ENCODE peak calls at places on chromosomes 2 and 18, in six cellular contexts. V is endothelial cell of umbilical vein, Q is A549, P is HepG2, L is K562, M is GM12878. W is an unnamed sample.

GRCh38 chr2:30621836-30622235 is 174.8 kb downstream of the LCLAT1 start:
- DNase-seq in M (no peak), V (no peak), L (no peak), Q (no peak), P (no peak), W (no peak)

GRCh38 chr2:143015681-143016080 is 113.5 kb upstream of the ARHGAP15 start:
- DNase-seq in Q (no peak), L (no peak), P (no peak), V (no peak), M (no peak), W (no peak)

GRCh38 chr18:53701697-53702096 is 522.8 kb downstream of the MBD2 start:
- DNase-seq in Q (no peak), M (no peak), L (no peak), P (no peak), V (no peak), W (no peak)

GRCh38 chr2:147439986-147440385 is 404.8 kb upstream of the ACVR2A start:
- DNase-seq in Q (no peak), V (no peak), M (no peak), L (no peak), P (no peak), W (no peak)

GRCh38 chr2:127504552-127505460 is 21.5 kb downstream of the IWS1 start:
- DNase-seq in P (no peak), L (no peak), V (no peak), M (no peak), Q (no peak), W (no peak)

GRCh38 chr2:128630974-128631697 is 312.5 kb upstream of the HS6ST1 start:
- DNase-seq in L (no peak), M (no peak), V (no peak), P (no peak), Q (no peak), W (no peak)

GRCh38 chr2:29097569-29097968 is 17.6 kb upstream of the CLIP4 start:
- DNase-seq in Q (no peak), P (no peak), V (no peak), L (no peak), M (no peak), W (no peak)

GRCh38 chr2:224222320-224222719 is 179.6 kb downstream of the FAM124B start:
- DNase-seq in Q (no peak), P (no peak), V (peak; percentile 32), L (no peak), M (no peak), W (no peak)

GRCh38 chr2:133414486-133415209 is 153.6 kb downstream of the NCKAP5 start:
- DNase-seq in Q (no peak), P (no peak), V (no peak), M (no peak), L (no peak), W (no peak)
- TF ChIP-seq MAX in Q (no peak), P (no peak), V (no peak), M (no peak), L (no peak), W (no peak)

GRCh38 chr2:73561422-73561821 is 80.8 kb downstream of the NAT8 start:
- DNase-seq in M (no peak), L (no peak), Q (no peak), V (no peak), P (no peak), W (no peak)
- TF ChIP-seq MYC in M (no peak), L (no peak), Q (no peak), V (no peak), P (no peak), W (no peak)

DNA sequence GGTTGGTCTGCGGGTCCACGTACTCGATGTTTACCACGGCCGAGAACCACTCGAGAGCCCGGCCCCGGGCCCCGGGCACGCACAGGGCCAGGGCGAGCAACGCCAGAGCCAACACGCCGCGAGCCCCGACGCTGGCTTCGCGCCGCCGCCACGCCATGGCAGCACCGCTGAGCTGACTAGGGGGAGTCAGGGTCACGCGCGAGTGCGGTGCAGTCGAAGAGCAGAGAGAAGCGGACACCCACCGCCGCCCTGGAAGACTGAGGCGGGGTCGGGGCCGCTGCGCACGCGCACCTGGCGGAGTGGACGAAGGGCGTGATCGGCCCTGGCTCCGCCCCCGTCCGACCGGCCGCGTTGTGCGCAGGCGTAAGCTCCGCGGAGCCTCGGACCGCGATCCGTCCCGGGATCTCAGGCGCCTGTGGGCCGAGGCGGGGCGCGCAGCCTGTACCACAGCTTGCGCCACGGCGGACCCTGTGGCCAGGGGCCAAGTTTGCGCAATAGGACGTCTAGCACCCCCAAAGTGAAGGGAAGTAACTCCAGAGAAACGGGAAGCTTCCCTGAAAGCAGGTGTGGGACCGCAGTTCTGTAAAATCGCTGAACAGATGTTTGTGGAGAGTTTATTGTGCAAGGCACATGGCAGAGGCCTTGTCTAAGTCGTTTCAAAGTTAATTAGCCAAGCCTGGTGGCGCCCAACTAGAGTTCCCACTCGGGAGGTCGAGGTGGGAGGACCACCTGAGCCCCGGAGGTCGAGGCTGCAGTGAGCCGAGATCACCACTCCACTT is at the start of gene RNF149:
- DNase-seq in P (peak; percentile 88), M (peak; percentile 61), Q (peak; percentile 95), V (peak; percentile 94), L (peak; percentile 100), W (peak; percentile 100)
- TF ChIP-seq MAX in P (peak; percentile 93), M (no peak), Q (peak; percentile 81), V (no peak), L (peak; percentile 88), W (peak; percentile 94)

GRCh38 chr18:58183226-58183625 is 139.2 kb downstream of the NEDD4L start:
- DNase-seq in Q (no peak), P (no peak), M (no peak), V (no peak), L (no peak), W (no peak)

GRCh38 chr18:58178476-58178875 is 134.4 kb downstream of the NEDD4L start:
- DNase-seq in V (no peak), L (no peak), M (no peak), P (peak; percentile 11), Q (no peak), W (no peak)

GRCh38 chr18:58180738-58181353 is 136.8 kb downstream of the NEDD4L start:
- DNase-seq in P (peak; percentile 37), M (no peak), L (peak; percentile 53), Q (peak; percentile 51), V (peak; percentile 67), W (peak; percentile 38)

GRCh38 chr18:58177886-58178470 is 134.0 kb downstream of the NEDD4L start:
- DNase-seq in V (no peak), M (no peak), L (no peak), Q (no peak), P (peak; percentile 16), W (no peak)

GRCh38 chr18:58180172-58180571 is 136.1 kb downstream of the NEDD4L start:
- DNase-seq in L (no peak), P (no peak), V (no peak), M (no peak), Q (no peak), W (no peak)
- TF ChIP-seq MYC in L (no peak), P (no peak), V (no peak), M (no peak), Q (no peak), W (no peak)

GRCh38 chr2:145688156-145688555 is 1168.2 kb upstream of the ZEB2 start:
- DNase-seq in V (no peak), M (no peak), L (no peak), Q (no peak), P (no peak), W (no peak)

GRCh38 chr2:145691659-145692058 is 1171.7 kb upstream of the ZEB2 start:
- DNase-seq in P (no peak), V (no peak), L (no peak), Q (no peak), M (no peak), W (no peak)

GRCh38 chr2:145689277-145689676 is 1169.4 kb upstream of the ZEB2 start:
- DNase-seq in Q (no peak), L (no peak), V (no peak), M (no peak), P (no peak), W (no peak)

GRCh38 chr2:145687445-145688104 is 1167.7 kb upstream of the ZEB2 start:
- DNase-seq in M (no peak), V (no peak), Q (no peak), L (no peak), P (no peak), W (peak; percentile 15)

DNA sequence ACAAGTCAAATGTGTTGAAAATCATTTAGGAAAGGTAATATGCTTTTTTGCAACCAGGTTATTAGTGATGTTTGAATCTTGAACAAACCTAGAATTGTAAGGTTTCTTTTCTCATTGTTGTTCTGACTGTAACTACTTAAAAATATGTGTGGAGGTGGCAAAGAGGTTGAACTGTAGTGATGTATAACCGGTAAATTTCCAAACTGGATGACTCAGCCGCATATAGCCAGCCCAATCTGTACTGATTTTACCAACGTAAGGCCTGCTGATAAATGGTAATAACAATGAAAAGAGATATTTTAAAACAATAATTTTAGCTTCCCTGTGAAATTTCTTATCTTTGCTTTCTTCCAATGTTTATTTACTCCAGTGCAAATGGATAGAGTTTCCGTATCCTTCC is 1170.3 kb upstream of the ZEB2 start:
- DNase-seq in L (no peak), Q (no peak), M (no peak), P (no peak), V (no peak), W (no peak)
- TF ChIP-seq MAX in L (no peak), Q (no peak), M (no peak), P (no peak), V (no peak), W (no peak)

W was measured in NB4.